ENCODE peak calls at places on chromosomes 6 and 20, in nine cellular contexts. R is GM12878, O is stomach, T is sigmoid colon, Z is H1, J is esophagus muscularis mucosa, K is K562, A is HepG2, B is upper lobe of left lung. E is an unnamed sample. For H3K4me1, the result is how much of the 10 kb centered on the place peaks cover.

GRCh38 chr20:8549192-8549591 is 417.1 kb downstream of the PLCB1 start:
- DNase-seq in R (no peak), O (no peak), T (no peak), Z (no peak), J (no peak), K (no peak), A (no peak), B (no peak), E (no peak)

GRCh38 chr6:55664581-55665223 is 85.7 kb upstream of the HMGCLL1 start:
- DNase-seq in R (no peak), O (no peak), T (no peak), Z (no peak), J (no peak), K (no peak), A (no peak), B (no peak), E (no peak)

GRCh38 chr6:9620263-9620662 is 794.6 kb downstream of the TFAP2A start:
- DNase-seq in R (no peak), O (no peak), T (no peak), Z (no peak), J (no peak), K (no peak), A (no peak), B (no peak), E (no peak)

GRCh38 chr6:28296520-28297060 is 15.2 kb downstream of the PGBD1 start:
- DNase-seq in R (no peak), O (no peak), T (no peak), Z (no peak), J (no peak), K (no peak), A (no peak), B (no peak), E (no peak)

GRCh38 chr6:45569210-45569945 is 191.6 kb upstream of the SUPT3H start:
- DNase-seq in R (no peak), O (no peak), T (no peak), Z (no peak), J (no peak), K (no peak), A (no peak), B (peak), E (no peak)

GRCh38 chr6:168849459-168849858 is 404.2 kb downstream of the THBS2 start:
- DNase-seq in R (no peak), O (no peak), T (no peak), Z (no peak), J (no peak), K (no peak), A (no peak), B (no peak), E (no peak)

GRCh38 chr20:50409495-50409894 is 100.7 kb upstream of the PTPN1 start:
- DNase-seq in R (no peak), O (no peak), T (peak), Z (no peak), J (no peak), K (no peak), A (no peak), B (no peak), E (no peak)

GRCh38 chr6:54072708-54073313 is 38.4 kb upstream of the MLIP start:
- DNase-seq in R (no peak), O (no peak), T (no peak), Z (no peak), J (no peak), K (no peak), A (no peak), B (no peak), E (no peak)

GRCh38 chr6:33215761-33216649 is 7.7 kb downstream of the RING1 start:
- DNase-seq in R (no peak), O (no peak), T (peak), Z (no peak), J (no peak), K (peak), A (no peak), B (no peak), E (no peak)

GRCh38 chr6:44132476-44132875 is 5.1 kb downstream of the TMEM63B start:
- DNase-seq in R (no peak), O (peak), T (no peak), Z (no peak), J (no peak), K (no peak), A (no peak), B (no peak), E (no peak)

GRCh38 chr6:73606428-73606827 is 47.4 kb downstream of the SLC17A5 start:
- DNase-seq in R (no peak), O (no peak), T (no peak), Z (no peak), J (no peak), K (no peak), A (no peak), B (no peak), E (no peak)

GRCh38 chr6:144480518-144480917 is 195.4 kb downstream of the UTRN start:
- DNase-seq in R (no peak), O (no peak), T (no peak), Z (no peak), J (no peak), K (no peak), A (no peak), B (no peak), E (no peak)

DNA sequence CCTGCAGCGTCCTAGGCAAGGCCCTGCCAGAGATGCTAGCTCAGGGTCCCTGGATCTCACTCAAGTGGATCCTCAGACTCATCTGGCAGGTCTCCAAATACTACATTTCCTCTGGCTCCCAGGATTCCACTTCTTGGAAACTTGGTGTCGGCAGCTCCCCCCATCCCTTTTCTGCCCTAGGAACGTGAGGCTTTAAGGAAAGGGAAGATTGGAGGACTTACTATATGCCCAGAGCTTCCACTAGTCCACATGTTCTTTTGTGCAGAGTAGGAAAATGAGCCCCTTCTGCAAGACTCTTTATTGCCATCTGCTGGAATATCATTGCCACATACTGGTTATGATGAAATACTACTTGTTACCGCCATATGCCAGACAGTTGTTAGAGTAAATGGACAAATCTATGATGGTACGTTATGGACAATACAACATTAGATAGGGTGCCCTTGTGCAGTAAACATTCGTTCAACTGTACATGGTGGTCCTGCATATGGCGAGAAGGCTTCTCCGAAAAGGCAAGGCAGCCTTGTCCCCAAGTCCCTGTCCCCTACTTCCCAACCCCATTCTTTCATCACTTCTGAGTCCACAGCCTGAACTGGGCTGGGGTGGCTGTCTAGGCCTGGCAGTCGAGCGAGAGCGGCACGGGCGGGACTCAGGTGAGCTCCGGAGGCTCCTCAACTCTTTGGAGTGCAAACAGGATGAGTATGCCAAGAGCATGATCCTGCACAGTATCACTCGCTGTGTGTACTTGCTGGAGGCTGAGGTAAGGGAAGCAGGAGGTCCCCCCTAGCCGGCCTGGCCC is 780 bp downstream of the ARMC12 start:
- DNase-seq in R (no peak), O (no peak), T (no peak), Z (no peak), J (no peak), K (peak), A (peak), B (no peak), E (no peak)
- TF ChIP-seq POLR2AphosphoS5 in R (no peak), O (no peak), T (no peak), Z (no peak), J (no peak), K (no peak), A (no peak), B (no peak), E (peak)

DNA sequence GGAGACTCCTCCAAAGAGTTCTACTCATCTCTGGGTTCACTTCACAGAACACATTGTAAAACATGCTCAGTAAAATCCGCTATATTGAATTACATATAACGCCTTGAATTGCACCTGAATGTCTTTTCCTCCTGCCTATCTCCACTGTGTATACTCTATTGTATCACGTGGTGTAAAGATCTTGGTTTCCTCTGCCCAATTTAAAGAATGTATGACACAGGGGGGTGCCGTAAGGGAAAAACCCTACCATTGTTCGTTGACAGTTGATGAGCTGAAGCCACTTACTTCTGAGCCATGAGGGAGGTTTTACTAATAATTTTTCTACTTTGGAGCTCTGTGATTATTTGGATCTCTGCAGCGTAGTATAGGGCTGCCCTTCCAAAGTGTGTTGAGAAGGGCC is 6.0 kb downstream of the ASF1A start:
- DNase-seq in R (no peak), O (no peak), T (no peak), Z (no peak), J (no peak), K (no peak), A (no peak), B (no peak), E (no peak)
- H3K4me1 ChIP-seq in R (under half), O (under half), T (under half), Z (under half), J (half or more), K (under half), A (under half), B (under half), E (under half)

GRCh38 chr6:26205161-26205624 is 118.0 kb downstream of the HFE start:
- DNase-seq in R (no peak), O (peak), T (peak), Z (no peak), J (no peak), K (peak), A (peak), B (peak), E (no peak)

GRCh38 chr6:26202811-26203583 is 115.8 kb downstream of the HFE start:
- DNase-seq in R (no peak), O (no peak), T (no peak), Z (no peak), J (no peak), K (no peak), A (no peak), B (no peak), E (no peak)

GRCh38 chr6:26205625-26206574 is 118.7 kb downstream of the HFE start:
- DNase-seq in R (no peak), O (no peak), T (no peak), Z (no peak), J (no peak), K (peak), A (peak), B (no peak), E (no peak)

GRCh38 chr6:26204332-26205160 is 117.3 kb downstream of the HFE start:
- DNase-seq in R (peak), O (peak), T (peak), Z (peak), J (peak), K (peak), A (peak), B (peak), E (peak)

DNA sequence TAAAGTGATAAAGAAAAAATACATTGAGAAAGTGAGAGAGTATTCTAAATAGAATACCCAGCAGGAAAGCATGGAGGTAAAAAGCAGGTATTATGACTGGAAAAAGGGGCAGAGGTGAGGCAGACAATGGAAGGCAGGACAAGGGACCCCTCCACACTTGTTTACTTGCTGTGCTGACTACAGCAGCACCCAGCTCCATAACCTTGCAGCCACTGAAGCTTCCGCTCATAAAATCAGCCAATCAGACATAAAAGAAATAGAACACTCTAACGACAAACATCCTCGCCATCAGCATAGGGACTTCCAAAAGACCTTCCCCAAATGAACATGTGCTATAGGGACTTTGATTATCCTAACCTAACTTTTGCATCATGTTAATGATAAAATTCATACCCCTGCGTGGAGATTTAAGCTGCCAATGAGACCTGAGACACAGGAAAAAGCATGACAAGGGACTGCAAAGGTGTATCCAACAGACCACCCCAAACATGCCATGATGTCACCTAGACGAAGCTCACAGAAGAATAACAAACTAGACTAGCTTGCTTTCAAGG is 120.1 kb downstream of the HFE start:
- DNase-seq in R (no peak), O (no peak), T (no peak), Z (no peak), J (no peak), K (no peak), A (no peak), B (no peak), E (no peak)
- TF ChIP-seq EP300 in R (no peak), O (no peak), T (no peak), Z (no peak), J (no peak), K (no peak), A (no peak), B (no peak), E (no peak)

DNA sequence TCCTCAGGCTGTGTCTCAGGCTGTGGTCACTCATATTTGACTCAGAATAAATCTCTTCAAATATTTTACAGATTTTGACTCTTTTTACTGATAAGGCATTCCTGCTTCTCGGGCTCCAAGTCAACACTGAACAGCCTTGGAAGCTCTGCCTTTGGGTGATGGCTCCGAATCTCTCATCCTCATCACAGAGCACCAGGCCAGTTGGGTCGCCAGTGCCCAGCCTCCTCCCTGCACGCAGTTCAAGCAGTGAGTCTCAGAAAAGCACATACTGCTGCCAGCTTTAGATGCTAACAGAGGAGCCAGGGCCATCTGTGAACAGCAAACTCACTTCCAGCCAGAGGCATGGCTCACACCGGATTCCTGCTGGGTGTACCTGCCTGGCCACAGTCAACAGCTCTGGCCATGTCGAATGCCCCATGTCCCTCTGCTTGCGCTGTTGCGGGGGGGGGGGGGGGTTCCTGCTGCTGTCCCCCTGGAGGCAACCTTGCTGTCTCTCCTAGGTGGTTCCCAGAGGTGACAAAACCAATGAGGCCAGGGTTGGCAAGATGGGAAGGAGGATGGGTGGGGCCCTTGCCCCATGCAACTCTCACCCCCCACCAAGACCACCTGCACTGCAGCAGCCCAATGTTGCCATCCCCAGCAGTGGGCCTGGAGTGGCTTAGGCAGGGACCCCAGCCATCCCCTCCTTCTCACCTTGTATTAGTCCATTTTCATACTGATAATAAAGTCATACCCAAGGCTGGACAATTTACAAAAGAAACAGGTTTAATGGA is 248.8 kb downstream of the ERMARD start:
- DNase-seq in R (no peak), O (no peak), T (peak), Z (no peak), J (no peak), K (no peak), A (no peak), B (no peak), E (peak)
- TF ChIP-seq POLR2AphosphoS5 in R (no peak), O (no peak), T (no peak), Z (no peak), J (no peak), K (no peak), A (no peak), B (no peak), E (no peak)

GRCh38 chr6:30687659-30688431 is 1.4 kb upstream of the PPP1R18 start:
- DNase-seq in R (no peak), O (no peak), T (peak), Z (no peak), J (no peak), K (peak), A (no peak), B (no peak), E (no peak)
- H3K4me1 ChIP-seq in R (under half), O (under half), T (under half), Z (under half), J (half or more), K (under half), A (half or more), B (under half), E (half or more)

DNA sequence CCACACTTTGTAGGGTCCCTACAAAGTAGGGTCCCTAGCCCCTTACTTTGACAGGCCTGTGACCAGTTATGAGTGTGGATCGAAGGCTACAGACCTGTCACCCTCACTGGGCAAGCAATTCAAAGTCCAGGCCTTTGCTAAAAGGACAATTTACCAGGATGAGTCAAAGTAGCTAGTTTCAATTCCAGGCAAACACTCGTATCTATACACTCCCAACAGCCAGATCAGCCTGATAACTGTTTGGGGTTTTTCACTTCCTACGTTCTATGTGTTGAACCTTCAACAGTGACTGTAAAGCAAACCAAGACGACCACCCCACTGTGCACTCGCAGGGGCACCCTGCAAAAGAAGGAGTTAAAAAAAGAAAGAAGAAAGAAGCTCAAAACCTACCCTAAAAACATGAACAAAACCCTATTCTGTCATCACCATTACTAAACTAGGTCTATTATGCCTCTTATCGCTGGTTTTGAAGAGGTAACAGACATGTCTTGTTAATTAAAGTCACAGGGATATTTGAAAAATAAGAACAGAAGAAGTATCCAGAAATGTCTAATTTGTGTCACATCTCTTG is 3.2 kb downstream of the GFOD1 start:
- DNase-seq in R (no peak), O (no peak), T (no peak), Z (no peak), J (no peak), K (no peak), A (peak), B (no peak), E (no peak)
- TF ChIP-seq EP300 in R (peak), O (no peak), T (no peak), Z (no peak), J (no peak), K (peak), A (no peak), B (no peak), E (no peak)

GRCh38 chr6:167236239-167236571 is 54.9 kb upstream of the UNC93A start:
- DNase-seq in R (no peak), O (no peak), T (no peak), Z (no peak), J (no peak), K (no peak), A (no peak), B (no peak), E (no peak)

GRCh38 chr6:167238169-167238693 is 52.9 kb upstream of the UNC93A start:
- DNase-seq in R (no peak), O (no peak), T (no peak), Z (no peak), J (no peak), K (no peak), A (peak), B (no peak), E (no peak)

GRCh38 chr6:167240034-167240541 is 51.0 kb upstream of the UNC93A start:
- DNase-seq in R (no peak), O (no peak), T (no peak), Z (no peak), J (no peak), K (no peak), A (no peak), B (no peak), E (no peak)

GRCh38 chr6:167237438-167237837 is 53.7 kb upstream of the UNC93A start:
- DNase-seq in R (no peak), O (no peak), T (no peak), Z (no peak), J (no peak), K (no peak), A (no peak), B (no peak), E (no peak)

DNA sequence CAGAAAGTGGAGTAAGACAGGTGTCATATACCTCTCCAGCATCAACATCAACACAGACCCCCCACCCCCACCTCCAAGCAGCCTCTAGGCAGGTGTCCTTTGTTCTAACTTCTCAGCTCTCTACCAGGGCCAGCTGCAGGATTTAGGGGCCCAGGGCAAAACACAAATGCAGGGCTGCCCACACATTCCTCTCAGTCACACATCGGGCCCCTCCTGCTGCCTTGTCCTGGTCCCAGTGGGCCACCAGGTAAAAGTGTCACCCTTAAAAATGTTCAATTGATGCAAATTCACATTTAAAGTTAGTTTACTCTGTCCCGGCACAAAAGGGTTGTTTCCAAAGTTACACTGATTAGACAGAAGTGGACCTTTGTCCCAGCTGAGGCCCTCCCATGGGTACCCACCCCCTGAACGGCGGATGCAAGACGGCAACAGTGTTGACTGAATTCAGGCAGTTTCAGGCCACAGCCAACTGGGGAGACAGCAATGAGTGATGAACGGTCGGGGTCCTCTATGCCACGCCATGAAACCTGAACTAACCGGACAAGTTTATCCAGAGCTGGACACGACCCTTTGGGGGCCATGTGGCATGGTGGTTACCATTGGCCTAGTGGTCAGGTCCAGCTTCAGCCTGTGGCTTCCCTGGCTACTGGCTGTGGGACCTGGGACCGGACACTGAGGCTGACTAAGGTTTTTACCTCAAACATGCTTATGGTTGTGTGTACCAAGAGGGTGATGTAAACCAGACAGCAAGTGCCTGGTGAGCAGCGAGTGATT is 52.2 kb upstream of the UNC93A start:
- DNase-seq in R (no peak), O (no peak), T (no peak), Z (no peak), J (no peak), K (no peak), A (peak), B (no peak), E (no peak)
- TF ChIP-seq POLR2AphosphoS5 in R (no peak), O (no peak), T (no peak), Z (no peak), J (no peak), K (no peak), A (peak), B (no peak), E (no peak)

GRCh38 chr6:38352636-38353035 is 287.1 kb downstream of the BTBD9 start:
- DNase-seq in R (no peak), O (no peak), T (no peak), Z (no peak), J (no peak), K (no peak), A (no peak), B (no peak), E (no peak)
- H3K4me1 ChIP-seq in R (under half), O (under half), T (under half), Z (under half), J (under half), K (under half), A (under half), B (under half), E (under half)

E was measured in suprapubic skin.